ENCODE peak calls at places on chromosomes 6 and 20, in eight cellular contexts. I is GM12878; L is breast epithelium; W is body of pancreas; V is IMR-90; Z is effector memory CD4-positive, alpha-beta T cell; H is neural progenitor cell; F is aorta. D is an unnamed sample.

GRCh38 chr6:162099685-162100084 is 627.9 kb downstream of the PRKN start:
- DNase-seq in L (no peak), Z (no peak), I (no peak), F (no peak), W (no peak), H (no peak), V (peak; percentile 36), D (peak; percentile 24)

GRCh38 chr6:13113956-13114593 is 214.3 kb downstream of the TBC1D7 start:
- DNase-seq in L (no peak), H (no peak), V (no peak), F (no peak), W (no peak), Z (no peak), I (no peak), D (no peak)

GRCh38 chr6:149140137-149140909 is 177.2 kb upstream of the TAB2 start:
- DNase-seq in H (no peak), W (no peak), I (peak; percentile 65), Z (peak; percentile 65), L (no peak), V (no peak), F (no peak), D (no peak)

GRCh38 chr6:3405679-3406078 is 51.2 kb downstream of the SLC22A23 start:
- DNase-seq in L (no peak), Z (no peak), H (no peak), F (no peak), W (no peak), V (peak; percentile 46), I (no peak), D (no peak)

GRCh38 chr20:62724692-62725595 is 16.3 kb downstream of the NTSR1 start:
- DNase-seq in L (no peak), V (no peak), Z (no peak), I (no peak), W (no peak), H (no peak), F (peak; percentile 54), D (no peak)

GRCh38 chr6:11828185-11828897 is 49.7 kb upstream of the ADTRP start:
- DNase-seq in W (no peak), L (no peak), V (peak; percentile 11), F (no peak), H (no peak), Z (no peak), I (peak; percentile 76), D (no peak)

GRCh38 chr20:36349384-36350170 is 43.4 kb downstream of the DLGAP4 start:
- DNase-seq in V (no peak), F (no peak), H (no peak), W (no peak), L (no peak), I (no peak), Z (no peak), D (no peak)

GRCh38 chr6:43147691-43148477 is 23.2 kb upstream of the SRF start:
- DNase-seq in F (no peak), V (no peak), L (no peak), Z (no peak), I (no peak), W (no peak), H (no peak), D (no peak)

GRCh38 chr20:2400290-2400689 is 19.6 kb downstream of the TGM6 start:
- DNase-seq in I (no peak), V (no peak), F (no peak), L (no peak), W (no peak), H (no peak), Z (no peak), D (no peak)

GRCh38 chr6:38146021-38146657 is 326.6 kb downstream of the ZFAND3 start:
- DNase-seq in Z (no peak), H (no peak), F (no peak), L (peak; percentile 16), I (no peak), V (peak; percentile 5), W (no peak), D (no peak)

GRCh38 chr6:71294121-71294523 is 5.5 kb downstream of the OGFRL1 start:
- DNase-seq in F (no peak), W (no peak), H (no peak), V (peak; percentile 92), I (no peak), Z (no peak), L (no peak), D (peak; percentile 69)

GRCh38 chr6:47206626-47207025 is 103.1 kb downstream of the TNFRSF21 start:
- DNase-seq in Z (no peak), F (no peak), I (no peak), L (no peak), W (no peak), V (peak; percentile 72), H (no peak), D (no peak)

GRCh38 chr6:7262746-7263335 is 50.2 kb downstream of the SSR1 start:
- DNase-seq in I (no peak), L (no peak), Z (no peak), H (no peak), F (peak; percentile 69), V (no peak), W (peak; percentile 7), D (no peak)

GRCh38 chr6:142482249-142482648 is 180.4 kb downstream of the ADGRG6 start:
- DNase-seq in Z (no peak), H (no peak), F (no peak), W (no peak), L (no peak), I (no peak), V (peak; percentile 14), D (no peak)

GRCh38 chr6:153208706-153209105 is 77.6 kb upstream of the RGS17 start:
- DNase-seq in V (no peak), Z (no peak), W (no peak), L (no peak), F (no peak), I (no peak), H (no peak), D (no peak)

GRCh38 chr20:23136893-23137745 is 51.0 kb upstream of the CD93 start:
- DNase-seq in Z (no peak), W (no peak), H (no peak), L (no peak), I (no peak), F (no peak), V (no peak), D (no peak)

GRCh38 chr6:89242574-89243330 is 25.6 kb upstream of the GABRR1 start:
- DNase-seq in I (no peak), L (no peak), H (peak; percentile 44), F (no peak), V (peak; percentile 61), Z (no peak), W (no peak), D (peak; percentile 34)

DNA sequence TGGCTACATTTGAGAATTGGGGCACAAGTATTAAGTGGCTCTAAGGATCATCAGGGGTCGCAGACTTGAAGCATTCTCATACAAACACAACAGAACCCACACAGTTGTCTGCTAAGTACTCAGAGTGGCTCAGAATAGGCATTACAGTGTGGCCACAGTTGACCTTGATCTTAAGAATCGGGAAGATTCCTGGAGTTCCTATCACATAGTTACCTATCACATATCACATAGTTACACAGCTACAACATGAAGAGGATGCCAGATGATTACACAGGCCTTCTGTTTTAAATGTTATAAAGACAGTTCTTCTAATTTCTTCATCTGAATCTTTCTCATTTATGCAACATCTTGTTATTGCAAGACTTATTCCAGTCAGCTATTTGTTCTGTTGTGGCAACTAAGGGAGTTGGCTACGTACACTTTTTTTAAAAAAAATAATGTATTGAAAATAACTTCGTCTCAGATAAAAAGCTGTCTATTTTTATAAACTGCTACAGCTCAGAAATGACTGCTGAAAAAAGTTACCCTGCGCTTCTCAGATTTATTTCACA is 129.0 kb downstream of the REV3L start:
- DNase-seq in V (peak; percentile 36), Z (no peak), H (no peak), W (no peak), L (no peak), F (no peak), I (no peak), D (peak; percentile 1)
- H3K4me3 ChIP-seq in V (no peak overlapping the region), Z (no peak overlapping the region), H (no peak overlapping the region), W (no peak overlapping the region), L (no peak overlapping the region), F (no peak overlapping the region), I (no peak overlapping the region), D (no peak overlapping the region)

GRCh38 chr20:38139919-38140753 is 24.9 kb downstream of the TGM2 start:
- DNase-seq in H (no peak), W (no peak), L (no peak), Z (no peak), F (peak; percentile 65), V (no peak), I (no peak), D (no peak)
- H3K27ac ChIP-seq in H (no peak overlapping the region), W (no peak overlapping the region), L (no peak overlapping the region), Z (no peak overlapping the region), F (no peak overlapping the region), V (no peak overlapping the region), I (no peak overlapping the region), D (no peak overlapping the region)

GRCh38 chr20:25514747-25515340 is 70.5 kb downstream of the NINL start:
- DNase-seq in I (no peak), Z (no peak), L (no peak), V (no peak), W (no peak), H (no peak), F (no peak), D (no peak)
- H3K9me3 ChIP-seq in I (peaks cover 2% of the 10 kb centered on the region), Z (peaks cover 4% of the 10 kb centered on the region), L (peaks cover 27% of the 10 kb centered on the region), V (peaks cover 16% of the 10 kb centered on the region), W (no peaks in the 10 kb centered on the region), H (peaks cover 3% of the 10 kb centered on the region), F (peaks cover 3% of the 10 kb centered on the region), D (peaks cover 26% of the 10 kb centered on the region)

GRCh38 chr6:74091133-74091793 is 395.3 kb downstream of the CD109 start:
- DNase-seq in I (no peak), V (peak; percentile 58), Z (no peak), W (no peak), L (no peak), H (peak; percentile 78), F (no peak), D (no peak)

GRCh38 chr6:74100719-74101287 is 404.8 kb downstream of the CD109 start:
- DNase-seq in H (no peak), Z (no peak), V (peak; percentile 36), I (no peak), F (no peak), L (no peak), W (no peak), D (no peak)

GRCh38 chr6:74091794-74092157 is 395.8 kb downstream of the CD109 start:
- DNase-seq in H (no peak), W (no peak), I (no peak), V (no peak), Z (no peak), F (no peak), L (no peak), D (no peak)

GRCh38 chr6:74096329-74096728 is 400.3 kb downstream of the CD109 start:
- DNase-seq in L (no peak), F (no peak), Z (no peak), V (no peak), W (no peak), I (no peak), H (no peak), D (no peak)
- H3K4me3 ChIP-seq in L (no peak overlapping the region), F (no peak overlapping the region), Z (no peak overlapping the region), V (no peak overlapping the region), W (no peak overlapping the region), I (no peak overlapping the region), H (no peak overlapping the region), D (no peak overlapping the region)

GRCh38 chr6:20001286-20001685 is 164.1 kb downstream of the ID4 start:
- DNase-seq in L (no peak), H (no peak), I (no peak), W (no peak), Z (no peak), F (no peak), V (no peak), D (no peak)
- H3K27ac ChIP-seq in L (no peak overlapping the region), H (no peak overlapping the region), I (no peak overlapping the region), W (no peak overlapping the region), Z (no peak overlapping the region), F (no peak overlapping the region), V (no peak overlapping the region), D (no peak overlapping the region)

D was measured in AG04450.